ENCODE peak calls at places on chromosome 13, in six cellular contexts. J is putamen; G is Panc1; A is body of pancreas; P is effector CD4-positive, alpha-beta T cell; Q is ascending aorta. C is an unnamed sample.

GRCh38 chr13:73273737-73274136 is 214.9 kb downstream of the KLF5 start:
- DNase-seq in J (no peak), G (no peak), A (no peak), P (no peak), Q (no peak), C (no peak)

GRCh38 chr13:95710313-95710712 is 33.4 kb downstream of the DNAJC3 start:
- DNase-seq in J (no peak), G (no peak), A (no peak), P (no peak), Q (no peak), C (no peak)

GRCh38 chr13:31504918-31505317 is 234.4 kb upstream of the RXFP2 start:
- DNase-seq in J (no peak), G (no peak), A (no peak), P (no peak), Q (no peak), C (no peak)

GRCh38 chr13:110702591-110703526 is 3.1 kb downstream of the CARS2 start:
- DNase-seq in J (no peak), G (no peak), A (no peak), P (no peak), Q (peak; percentile 64), C (no peak)

GRCh38 chr13:94988654-94989053 is 276.3 kb upstream of the SOX21 start:
- DNase-seq in J (no peak), G (no peak), A (no peak), P (no peak), Q (no peak), C (no peak)

GRCh38 chr13:93859666-93860065 is 619.8 kb downstream of the DCT start:
- DNase-seq in J (no peak), G (no peak), A (no peak), P (no peak), Q (no peak), C (no peak)

GRCh38 chr13:114054269-114054668 is 78.2 kb downstream of the RASA3 start:
- DNase-seq in J (no peak), G (no peak), A (no peak), P (no peak), Q (no peak), C (no peak)

GRCh38 chr13:40539954-40540706 is 126.3 kb downstream of the FOXO1 start:
- DNase-seq in J (no peak), G (peak; percentile 15), A (peak; percentile 34), P (no peak), Q (no peak), C (no peak)

GRCh38 chr13:83184819-83185218 is 697.5 kb downstream of the SLITRK1 start:
- DNase-seq in J (no peak), G (no peak), A (no peak), P (no peak), Q (no peak), C (no peak)

GRCh38 chr13:101576977-101577376 is 124.5 kb downstream of the ITGBL1 start:
- DNase-seq in J (no peak), G (no peak), A (no peak), P (no peak), Q (no peak), C (no peak)

GRCh38 chr13:105929486-105929885 is 606.0 kb downstream of the EFNB2 start:
- DNase-seq in J (no peak), G (no peak), A (no peak), P (no peak), Q (no peak), C (no peak)

GRCh38 chr13:33323766-33324525 is 38.4 kb upstream of the STARD13 start:
- DNase-seq in J (no peak), G (no peak), A (no peak), P (no peak), Q (no peak), C (no peak)

GRCh38 chr13:48838193-48839000 is 137.3 kb upstream of the FNDC3A start:
- DNase-seq in J (no peak), G (peak; percentile 25), A (no peak), P (no peak), Q (no peak), C (no peak)

GRCh38 chr13:37531054-37531453 is 67.5 kb downstream of the POSTN start:
- DNase-seq in J (no peak), G (no peak), A (no peak), P (no peak), Q (no peak), C (no peak)

GRCh38 chr13:36154567-36155231 is 23.5 kb upstream of the DCLK1 start:
- DNase-seq in J (no peak), G (no peak), A (no peak), P (no peak), Q (no peak), C (no peak)

GRCh38 chr13:112917056-112917664 is 51.9 kb upstream of the MCF2L start:
- DNase-seq in J (no peak), G (no peak), A (no peak), P (no peak), Q (no peak), C (no peak)

GRCh38 chr13:40983725-40984669 is 35.1 kb downstream of the ELF1 start:
- DNase-seq in J (no peak), G (no peak), A (no peak), P (peak; percentile 9), Q (no peak), C (no peak)

GRCh38 chr13:98888890-98889279 is 89.0 kb downstream of the DOCK9 start:
- DNase-seq in J (no peak), G (no peak), A (no peak), P (no peak), Q (no peak), C (no peak)

GRCh38 chr13:20667857-20668256 is 35.6 kb upstream of the IL17D start:
- DNase-seq in J (no peak), G (no peak), A (no peak), P (no peak), Q (no peak), C (no peak)

GRCh38 chr13:65159803-65160202 is 2070.3 kb downstream of the PCDH9 start:
- DNase-seq in J (no peak), G (no peak), A (no peak), P (no peak), Q (no peak), C (no peak)

GRCh38 chr13:103282571-103283450 is 216.6 kb upstream of the SLC10A2 start:
- DNase-seq in J (no peak), G (no peak), A (peak; percentile 13), P (no peak), Q (no peak), C (no peak)

GRCh38 chr13:44739120-44739519 is 163.0 kb upstream of the TSC22D1 start:
- DNase-seq in J (no peak), G (no peak), A (no peak), P (no peak), Q (no peak), C (no peak)

GRCh38 chr13:54958781-54959180 is 1930.2 kb downstream of the OLFM4 start:
- DNase-seq in J (no peak), G (no peak), A (no peak), P (no peak), Q (no peak), C (no peak)

GRCh38 chr13:72896869-72897268 is 114.9 kb downstream of the PIBF1 start:
- DNase-seq in J (no peak), G (no peak), A (no peak), P (no peak), Q (no peak), C (no peak)

GRCh38 chr13:27425151-27425917 is 915 bp downstream of the GTF3A start:
- DNase-seq in J (no peak), G (no peak), A (no peak), P (no peak), Q (no peak), C (peak; percentile 19)

GRCh38 chr13:41960195-41960699 is 662 bp downstream of the VWA8 start:
- DNase-seq in J (no peak), G (no peak), A (peak; percentile 15), P (no peak), Q (no peak), C (no peak)

GRCh38 chr13:25132021-25132420 is 36.1 kb downstream of the PABPC3 start:
- DNase-seq in J (no peak), G (no peak), A (no peak), P (no peak), Q (no peak), C (no peak)

GRCh38 chr13:102291587-102292218 is 110.1 kb downstream of the FGF14 start:
- DNase-seq in J (no peak), G (no peak), A (no peak), P (no peak), Q (no peak), C (no peak)

GRCh38 chr13:77448689-77449088 is 86.8 kb upstream of the SCEL start:
- DNase-seq in J (no peak), G (no peak), A (peak; percentile 16), P (no peak), Q (no peak), C (no peak)

GRCh38 chr13:54574791-54575190 is 1546.2 kb downstream of the OLFM4 start:
- DNase-seq in J (no peak), G (no peak), A (no peak), P (no peak), Q (no peak), C (no peak)

C was measured in CD8-positive, alpha-beta memory T cell.